ENCODE peak calls at places on chromosomes 5 and 9, in four cellular contexts. One of them, this sample, is unnamed.

GRCh38 chr9:15501179-15501578 is 9.6 kb downstream of the PSIP1 start:
- DNase-seq in naive thymus-derived CD4-positive, alpha-beta T cell: no peak
- DNase-seq in psoas muscle: no peak
- DNase-seq in SJSA1: no peak
- DNase-seq in this sample: no peak

GRCh38 chr9:137237759-137238726 is 3.0 kb upstream of the TUBB4B start:
- DNase-seq in SJSA1: no peak
- DNase-seq in naive thymus-derived CD4-positive, alpha-beta T cell: no peak
- DNase-seq in psoas muscle: no peak
- DNase-seq in this sample: peak

GRCh38 chr5:172736524-172737135 is 34.4 kb downstream of the DUSP1 start:
- DNase-seq in SJSA1: no peak
- DNase-seq in psoas muscle: no peak
- DNase-seq in naive thymus-derived CD4-positive, alpha-beta T cell: no peak
- DNase-seq in this sample: no peak

GRCh38 chr5:150641826-150642566 is 1.5 kb downstream of the SYNPO start:
- DNase-seq in naive thymus-derived CD4-positive, alpha-beta T cell: no peak
- DNase-seq in SJSA1: no peak
- DNase-seq in psoas muscle: no peak
- DNase-seq in this sample: no peak

GRCh38 chr5:139371482-139372435 is 11.3 kb downstream of the SLC23A1 start:
- DNase-seq in SJSA1: no peak
- DNase-seq in naive thymus-derived CD4-positive, alpha-beta T cell: no peak
- DNase-seq in psoas muscle: no peak
- DNase-seq in this sample: no peak

GRCh38 chr5:1465966-1466471 is 20.8 kb upstream of the SLC6A3 start:
- DNase-seq in SJSA1: no peak
- DNase-seq in psoas muscle: peak
- DNase-seq in naive thymus-derived CD4-positive, alpha-beta T cell: no peak
- DNase-seq in this sample: peak

GRCh38 chr9:135409286-135410200 is 70.0 kb upstream of the PPP1R26 start:
- DNase-seq in psoas muscle: no peak
- DNase-seq in naive thymus-derived CD4-positive, alpha-beta T cell: no peak
- DNase-seq in SJSA1: no peak
- DNase-seq in this sample: no peak

GRCh38 chr5:95617057-95617456 is 2.8 kb upstream of the GPR150 start:
- DNase-seq in naive thymus-derived CD4-positive, alpha-beta T cell: no peak
- DNase-seq in psoas muscle: no peak
- DNase-seq in SJSA1: no peak
- DNase-seq in this sample: no peak

GRCh38 chr5:119017999-119018398 is 29.7 kb upstream of the DTWD2 start:
- DNase-seq in naive thymus-derived CD4-positive, alpha-beta T cell: no peak
- DNase-seq in psoas muscle: no peak
- DNase-seq in SJSA1: no peak
- DNase-seq in this sample: no peak

GRCh38 chr9:73683862-73684591 is 532.4 kb downstream of the ANXA1 start:
- DNase-seq in SJSA1: no peak
- DNase-seq in psoas muscle: no peak
- DNase-seq in naive thymus-derived CD4-positive, alpha-beta T cell: no peak
- DNase-seq in this sample: no peak

GRCh38 chr9:94912700-94913249 is 186.3 kb downstream of the AOPEP start:
- DNase-seq in psoas muscle: no peak
- DNase-seq in naive thymus-derived CD4-positive, alpha-beta T cell: no peak
- DNase-seq in SJSA1: peak
- DNase-seq in this sample: no peak

GRCh38 chr5:155343468-155343867 is 329.9 kb downstream of the KIF4B start:
- DNase-seq in SJSA1: no peak
- DNase-seq in psoas muscle: no peak
- DNase-seq in naive thymus-derived CD4-positive, alpha-beta T cell: no peak
- DNase-seq in this sample: no peak

GRCh38 chr9:108634669-108635462 is 220.9 kb downstream of the ACTL7B start:
- DNase-seq in naive thymus-derived CD4-positive, alpha-beta T cell: no peak
- DNase-seq in SJSA1: no peak
- DNase-seq in psoas muscle: no peak
- DNase-seq in this sample: no peak

GRCh38 chr9:14071484-14071883 is 242.5 kb downstream of the NFIB start:
- DNase-seq in SJSA1: no peak
- DNase-seq in naive thymus-derived CD4-positive, alpha-beta T cell: no peak
- DNase-seq in psoas muscle: no peak
- DNase-seq in this sample: no peak

GRCh38 chr5:172499287-172499686 is 45.0 kb upstream of the SH3PXD2B start:
- DNase-seq in SJSA1: peak
- DNase-seq in naive thymus-derived CD4-positive, alpha-beta T cell: no peak
- DNase-seq in psoas muscle: no peak
- DNase-seq in this sample: no peak

GRCh38 chr5:135269828-135270545 is 129.0 kb downstream of the MACROH2A1 start:
- DNase-seq in naive thymus-derived CD4-positive, alpha-beta T cell: no peak
- DNase-seq in psoas muscle: peak
- DNase-seq in SJSA1: peak
- DNase-seq in this sample: no peak

GRCh38 chr5:39619161-39619818 is 194.5 kb upstream of the DAB2 start:
- DNase-seq in SJSA1: no peak
- DNase-seq in psoas muscle: no peak
- DNase-seq in naive thymus-derived CD4-positive, alpha-beta T cell: no peak
- DNase-seq in this sample: no peak

GRCh38 chr9:88537743-88538055 is 2.7 kb downstream of the NXNL2 start:
- DNase-seq in SJSA1: peak
- DNase-seq in naive thymus-derived CD4-positive, alpha-beta T cell: peak
- DNase-seq in psoas muscle: peak
- DNase-seq in this sample: peak

GRCh38 chr5:21680196-21680595 is 1172.9 kb downstream of the CDH12 start:
- DNase-seq in SJSA1: no peak
- DNase-seq in psoas muscle: no peak
- DNase-seq in naive thymus-derived CD4-positive, alpha-beta T cell: no peak
- DNase-seq in this sample: no peak

GRCh38 chr5:38291355-38291754 is 33.0 kb downstream of the EGFLAM start:
- DNase-seq in naive thymus-derived CD4-positive, alpha-beta T cell: no peak
- DNase-seq in SJSA1: no peak
- DNase-seq in psoas muscle: no peak
- DNase-seq in this sample: no peak

GRCh38 chr5:138149530-138149929 is 10.3 kb upstream of the NME5 start:
- DNase-seq in psoas muscle: no peak
- DNase-seq in SJSA1: no peak
- DNase-seq in naive thymus-derived CD4-positive, alpha-beta T cell: no peak
- DNase-seq in this sample: no peak

GRCh38 chr9:1604942-1605560 is 410.1 kb upstream of the SMARCA2 start:
- DNase-seq in naive thymus-derived CD4-positive, alpha-beta T cell: no peak
- DNase-seq in psoas muscle: no peak
- DNase-seq in SJSA1: no peak
- DNase-seq in this sample: no peak

GRCh38 chr5:124825250-124825982 is 79.0 kb upstream of the ZNF608 start:
- DNase-seq in psoas muscle: no peak
- DNase-seq in naive thymus-derived CD4-positive, alpha-beta T cell: no peak
- DNase-seq in SJSA1: no peak
- DNase-seq in this sample: no peak

GRCh38 chr5:142472306-142472951 is 147.6 kb upstream of the SPRY4 start:
- DNase-seq in naive thymus-derived CD4-positive, alpha-beta T cell: no peak
- DNase-seq in psoas muscle: no peak
- DNase-seq in SJSA1: peak
- DNase-seq in this sample: no peak

GRCh38 chr9:18489861-18490260 is 15.9 kb downstream of the ADAMTSL1 start:
- DNase-seq in naive thymus-derived CD4-positive, alpha-beta T cell: no peak
- DNase-seq in SJSA1: no peak
- DNase-seq in psoas muscle: no peak
- DNase-seq in this sample: no peak

GRCh38 chr9:88045686-88046085 is 71.4 kb upstream of the CDK20 start:
- DNase-seq in psoas muscle: no peak
- DNase-seq in naive thymus-derived CD4-positive, alpha-beta T cell: no peak
- DNase-seq in SJSA1: no peak
- DNase-seq in this sample: no peak

GRCh38 chr5:141101059-141101458 is 786 bp downstream of the PCDHB3 start:
- DNase-seq in SJSA1: no peak
- DNase-seq in naive thymus-derived CD4-positive, alpha-beta T cell: no peak
- DNase-seq in psoas muscle: no peak
- DNase-seq in this sample: no peak

GRCh38 chr5:91296691-91297143 is 86.4 kb downstream of the ARRDC3 start:
- DNase-seq in SJSA1: no peak
- DNase-seq in naive thymus-derived CD4-positive, alpha-beta T cell: no peak
- DNase-seq in psoas muscle: peak
- DNase-seq in this sample: no peak

GRCh38 chr9:35658144-35658893 is at the start of gene CCDC107:
- DNase-seq in psoas muscle: peak
- DNase-seq in naive thymus-derived CD4-positive, alpha-beta T cell: peak
- DNase-seq in SJSA1: peak
- DNase-seq in this sample: peak

GRCh38 chr5:54658014-54658413 is 140.5 kb downstream of the SNX18 start:
- DNase-seq in naive thymus-derived CD4-positive, alpha-beta T cell: no peak
- DNase-seq in SJSA1: no peak
- DNase-seq in psoas muscle: no peak
- DNase-seq in this sample: no peak

GRCh38 chr5:158013303-158013702 is 154.4 kb upstream of the CLINT1 start:
- DNase-seq in psoas muscle: no peak
- DNase-seq in SJSA1: no peak
- DNase-seq in naive thymus-derived CD4-positive, alpha-beta T cell: no peak
- DNase-seq in this sample: no peak

GRCh38 chr5:76422175-76422574 is 19.1 kb downstream of the IQGAP2 start:
- DNase-seq in naive thymus-derived CD4-positive, alpha-beta T cell: no peak
- DNase-seq in psoas muscle: no peak
- DNase-seq in SJSA1: no peak
- DNase-seq in this sample: no peak

GRCh38 chr5:173328896-173329369 is 719 bp upstream of the STC2 start:
- DNase-seq in SJSA1: peak
- DNase-seq in psoas muscle: no peak
- DNase-seq in naive thymus-derived CD4-positive, alpha-beta T cell: no peak
- DNase-seq in this sample: no peak

GRCh38 chr9:111078391-111079038 is 40.2 kb upstream of the LPAR1 start:
- DNase-seq in naive thymus-derived CD4-positive, alpha-beta T cell: no peak
- DNase-seq in SJSA1: no peak
- DNase-seq in psoas muscle: no peak
- DNase-seq in this sample: no peak

DNA sequence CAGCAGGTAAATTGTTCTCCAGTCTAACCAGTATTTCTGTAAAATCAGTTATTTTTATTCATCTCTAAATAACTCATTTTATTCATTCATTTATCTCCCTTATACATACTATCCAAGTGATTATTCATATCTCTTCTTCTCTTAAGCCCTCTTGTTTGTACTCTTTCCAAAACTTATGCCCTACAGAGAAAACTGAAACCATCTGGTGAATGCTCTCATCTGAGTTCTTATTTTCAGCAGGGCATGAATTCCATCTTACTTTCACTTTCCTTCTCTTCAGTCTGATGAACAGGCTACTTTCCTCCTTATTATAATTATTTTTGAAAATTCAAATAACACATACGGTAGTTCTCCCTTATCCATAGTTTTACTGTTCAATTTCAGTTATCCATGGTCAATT is 97.3 kb downstream of the SLC44A1 start:
- DNase-seq in naive thymus-derived CD4-positive, alpha-beta T cell: no peak
- DNase-seq in SJSA1: no peak
- DNase-seq in psoas muscle: no peak
- DNase-seq in this sample: no peak
- H3K27ac ChIP-seq in naive thymus-derived CD4-positive, alpha-beta T cell: no peak
- H3K27ac ChIP-seq in SJSA1: no peak
- H3K27ac ChIP-seq in psoas muscle: no peak
- H3K27ac ChIP-seq in this sample: peak

DNA sequence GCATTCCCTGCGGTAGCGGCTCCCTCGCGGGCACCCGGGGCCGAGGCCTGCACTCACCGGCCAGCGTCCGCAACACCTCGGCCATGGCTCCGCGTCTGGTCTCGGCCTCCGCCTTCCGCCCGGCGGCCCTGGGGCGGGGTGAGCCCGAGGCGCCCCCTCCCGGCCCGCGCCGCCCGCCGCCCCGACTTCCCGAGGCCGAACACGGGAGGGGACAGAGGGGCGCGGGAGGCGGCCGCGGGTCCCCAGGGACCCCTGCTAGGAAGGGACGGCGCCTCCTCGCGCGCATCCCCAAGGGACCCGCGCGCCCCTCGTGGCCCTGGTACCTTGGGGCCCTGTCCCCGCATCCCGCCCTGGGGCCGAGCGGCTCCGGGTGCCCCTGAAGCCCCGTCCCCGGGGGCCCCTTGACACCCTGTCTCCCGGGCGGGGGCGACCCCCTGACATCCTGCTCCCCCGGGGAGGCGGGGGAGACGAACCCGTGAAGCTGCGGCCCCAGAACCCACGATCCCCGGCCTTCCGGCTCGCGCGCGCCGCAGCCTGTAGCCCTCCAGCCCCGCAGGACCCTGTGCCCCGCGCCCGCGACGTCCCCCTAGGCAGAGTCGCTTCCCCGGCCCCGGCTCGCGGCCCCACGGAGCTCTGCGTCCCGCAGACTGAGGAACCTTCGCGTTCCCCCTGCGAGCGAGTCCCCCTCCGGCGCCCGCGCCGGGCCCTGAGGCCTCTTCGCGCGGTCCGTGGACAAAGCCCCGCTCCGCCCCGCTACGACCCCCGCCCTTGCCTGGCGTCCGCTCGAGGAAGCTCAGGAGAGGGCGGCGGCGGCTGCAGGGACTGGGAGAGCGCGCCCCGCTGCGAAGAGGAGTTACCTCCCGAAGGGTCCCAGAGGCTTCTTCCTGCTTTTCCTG is at the start of gene ABO:
- DNase-seq in SJSA1: no peak
- DNase-seq in naive thymus-derived CD4-positive, alpha-beta T cell: no peak
- DNase-seq in psoas muscle: no peak
- DNase-seq in this sample: no peak
- H3K27ac ChIP-seq in SJSA1: no peak
- H3K27ac ChIP-seq in naive thymus-derived CD4-positive, alpha-beta T cell: no peak
- H3K27ac ChIP-seq in psoas muscle: peak
- H3K27ac ChIP-seq in this sample: peak

GRCh38 chr5:129243058-129243457 is 148.5 kb downstream of the ISOC1 start:
- DNase-seq in psoas muscle: no peak
- DNase-seq in SJSA1: no peak
- DNase-seq in naive thymus-derived CD4-positive, alpha-beta T cell: no peak
- DNase-seq in this sample: no peak

GRCh38 chr5:129246088-129246487 is 151.5 kb downstream of the ISOC1 start:
- DNase-seq in naive thymus-derived CD4-positive, alpha-beta T cell: no peak
- DNase-seq in SJSA1: no peak
- DNase-seq in psoas muscle: no peak
- DNase-seq in this sample: no peak

GRCh38 chr5:129241755-129242154 is 147.2 kb downstream of the ISOC1 start:
- DNase-seq in naive thymus-derived CD4-positive, alpha-beta T cell: no peak
- DNase-seq in SJSA1: no peak
- DNase-seq in psoas muscle: no peak
- DNase-seq in this sample: no peak

GRCh38 chr5:129245489-129245888 is 150.9 kb downstream of the ISOC1 start:
- DNase-seq in psoas muscle: no peak
- DNase-seq in SJSA1: no peak
- DNase-seq in naive thymus-derived CD4-positive, alpha-beta T cell: no peak
- DNase-seq in this sample: no peak

DNA sequence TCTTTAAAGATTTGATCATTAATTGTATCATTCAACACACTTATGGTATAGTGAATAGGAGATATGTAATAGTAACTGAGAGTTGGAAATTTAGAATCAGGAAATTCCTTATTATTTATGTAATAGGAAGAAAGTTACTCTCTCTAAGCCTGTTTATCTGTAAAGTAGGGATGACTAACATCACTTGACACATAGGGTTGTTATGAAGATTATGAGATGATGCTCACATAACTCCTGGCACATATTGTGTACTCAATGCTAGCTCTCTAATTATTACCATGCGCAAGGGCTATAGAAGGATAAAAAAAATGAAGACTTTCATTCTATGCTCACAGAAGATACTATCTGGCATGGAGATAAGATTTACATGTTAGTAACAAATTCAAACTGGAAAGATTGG is 149.9 kb downstream of the ISOC1 start:
- DNase-seq in psoas muscle: no peak
- DNase-seq in SJSA1: no peak
- DNase-seq in naive thymus-derived CD4-positive, alpha-beta T cell: no peak
- DNase-seq in this sample: no peak
- H3K27ac ChIP-seq in psoas muscle: no peak
- H3K27ac ChIP-seq in SJSA1: no peak
- H3K27ac ChIP-seq in naive thymus-derived CD4-positive, alpha-beta T cell: no peak
- H3K27ac ChIP-seq in this sample: peak

GRCh38 chr5:149633671-149634350 is 52.5 kb downstream of the ARHGEF37 start:
- DNase-seq in naive thymus-derived CD4-positive, alpha-beta T cell: no peak
- DNase-seq in psoas muscle: no peak
- DNase-seq in SJSA1: no peak
- DNase-seq in this sample: no peak
- H3K27ac ChIP-seq in naive thymus-derived CD4-positive, alpha-beta T cell: no peak
- H3K27ac ChIP-seq in psoas muscle: no peak
- H3K27ac ChIP-seq in SJSA1: no peak
- H3K27ac ChIP-seq in this sample: no peak